ENCODE peak calls at places on chromosomes 5 and 9, in five cellular contexts. N is activated CD8-positive, alpha-beta memory T cell treated with anti-CD3 and anti-CD28 coated beads, Interleukin-2, amount 50 U/mL, for 48 hours; D is hippocampal formation; A is naive thymus-derived CD8-positive, alpha-beta T cell; C is stimulated activated CD8-positive, alpha-beta memory T cell treated with anti-CD3 and anti-CD28 coated beads, Interleukin-4, amount 100 ng/mL, for 48 hours. H is an unnamed sample.

GRCh38 chr9:72557549-72557948 is 36.1 kb downstream of the TMC1 start:
- DNase-seq in C (peak), N (peak), D (no peak), A (no peak), H (no peak)

GRCh38 chr5:115350892-115351291 is 54.4 kb upstream of the CCDC112 start:
- DNase-seq in N (no peak), A (no peak), C (no peak), D (no peak), H (no peak)

GRCh38 chr9:81619353-81620008 is 69.9 kb downstream of the TLE1 start:
- DNase-seq in N (no peak), C (no peak), D (no peak), A (no peak), H (no peak)

GRCh38 chr5:138753794-138754698 is 821 bp downstream of the CTNNA1 start:
- DNase-seq in C (peak), N (peak), D (peak), A (no peak), H (peak)

GRCh38 chr5:85921590-85921989 is 696.2 kb upstream of the COX7C start:
- DNase-seq in D (no peak), N (no peak), C (no peak), A (no peak), H (no peak)

GRCh38 chr9:8234286-8234819 is 434.8 kb upstream of the DMAC1 start:
- DNase-seq in D (no peak), C (no peak), N (no peak), A (no peak), H (no peak)

GRCh38 chr5:1118231-1118698 is 6.4 kb upstream of the SLC12A7 start:
- DNase-seq in D (no peak), C (no peak), N (no peak), A (no peak), H (no peak)

GRCh38 chr5:92353107-92354030 is 970.3 kb upstream of the ARRDC3 start:
- DNase-seq in D (no peak), A (no peak), N (no peak), C (no peak), H (no peak)

GRCh38 chr9:100355561-100355960 is 2.8 kb upstream of the TEX10 start:
- DNase-seq in N (no peak), C (no peak), D (no peak), A (no peak), H (no peak)

GRCh38 chr5:135878156-135878620 is 17.5 kb downstream of the IL9 start:
- DNase-seq in A (no peak), N (no peak), D (no peak), C (no peak), H (no peak)

GRCh38 chr9:78118742-78119473 is 87.3 kb upstream of the GNAQ start:
- DNase-seq in A (peak), C (no peak), N (no peak), D (no peak), H (no peak)

GRCh38 chr9:14082732-14083131 is 231.2 kb downstream of the NFIB start:
- DNase-seq in D (no peak), N (no peak), C (no peak), A (no peak), H (no peak)

H was measured in osteocyte.